ENCODE peak calls at places on chromosomes 7 and 10, in six cellular contexts. H, J, C, R, E and W are unnamed samples.

GRCh38 chr7:111535142-111535541 is 27.1 kb downstream of the IMMP2L start:
- DNase-seq in H (no peak), J (no peak), E (no peak), R (no peak), C (no peak), W (no peak)

GRCh38 chr7:127909424-127910152 is 121.6 kb downstream of the LRRC4 start:
- DNase-seq in E (no peak), C (no peak), R (no peak), J (no peak), H (no peak), W (no peak)

GRCh38 chr7:1357601-1358271 is 101.5 kb downstream of the MICALL2 start:
- DNase-seq in J (no peak), H (peak; percentile 57), E (no peak), R (no peak), C (no peak), W (no peak)

GRCh38 chr7:111796671-111797070 is 234.4 kb upstream of the IMMP2L start:
- DNase-seq in C (no peak), H (no peak), E (no peak), R (no peak), J (no peak), W (no peak)

GRCh38 chr10:11687779-11688447 is 54.3 kb upstream of the ECHDC3 start:
- DNase-seq in C (no peak), H (no peak), R (no peak), E (no peak), J (peak; percentile 52), W (no peak)

GRCh38 chr7:7750571-7751242 is 32.3 kb upstream of the RPA3 start:
- DNase-seq in J (no peak), H (no peak), R (no peak), C (no peak), E (no peak), W (no peak)

GRCh38 chr7:2162959-2163358 is 69.8 kb downstream of the MAD1L1 start:
- DNase-seq in C (no peak), J (no peak), R (no peak), H (no peak), E (peak; percentile 51), W (no peak)

GRCh38 chr10:131178956-131179355 is 132.6 kb downstream of the TCERG1L start:
- DNase-seq in J (peak; percentile 90), H (no peak), E (no peak), C (no peak), R (no peak), W (no peak)

GRCh38 chr10:134205-134742 is 981 bp upstream of the ZMYND11 start:
- DNase-seq in C (no peak), H (no peak), E (peak; percentile 45), J (no peak), R (no peak), W (peak; percentile 5)

GRCh38 chr7:158258411-158259130 is 329.1 kb downstream of the PTPRN2 start:
- DNase-seq in C (no peak), R (no peak), J (no peak), H (no peak), E (no peak), W (no peak)

GRCh38 chr7:38169862-38170261 is 8.2 kb upstream of the STARD3NL start:
- DNase-seq in C (no peak), E (no peak), J (no peak), R (peak; percentile 53), H (no peak), W (no peak)

GRCh38 chr10:25176421-25176968 is 1.7 kb downstream of the GPR158 start:
- DNase-seq in J (no peak), R (peak; percentile 3), H (no peak), C (no peak), E (peak; percentile 27), W (no peak)

GRCh38 chr7:157669768-157670345 is 333.1 kb downstream of the DNAJB6 start:
- DNase-seq in E (no peak), H (no peak), J (peak; percentile 6), R (no peak), C (no peak), W (no peak)

GRCh38 chr10:2048337-2048973 is 311.1 kb upstream of the ADARB2 start:
- DNase-seq in E (no peak), C (no peak), J (no peak), R (no peak), H (no peak), W (no peak)